ENCODE peak calls at places on chromosomes 2 and 18, in seven cellular contexts. A is NCI-H2081, V is psoas muscle, E is HEK293T, K is NCI-H1092, R is GM23248, P is RKO. H is an unnamed sample.

GRCh38 chr2:59458862-59459261 is 1094.6 kb downstream of the BCL11A start:
- DNase-seq in P (no peak), E (no peak), R (no peak), A (peak), K (peak), V (no peak), H (no peak)

GRCh38 chr2:152715854-152716428 is 1.3 kb downstream of the PRPF40A start:
- DNase-seq in R (peak), V (no peak), A (peak), E (peak), K (no peak), P (peak), H (no peak)

GRCh38 chr2:228048838-228049490 is 132.5 kb downstream of the SPHKAP start:
- DNase-seq in V (no peak), E (peak), A (peak), P (peak), R (peak), K (peak), H (peak)

GRCh38 chr18:76359909-76360308 is 135.1 kb downstream of the ZNF516 start:
- DNase-seq in V (no peak), R (no peak), A (no peak), K (no peak), P (no peak), E (no peak), H (no peak)

GRCh38 chr18:79603321-79604204 is 76.0 kb upstream of the CTDP1 start:
- DNase-seq in R (no peak), A (no peak), V (no peak), P (no peak), K (no peak), E (no peak), H (no peak)

GRCh38 chr18:4142876-4143275 is 312.2 kb downstream of the DLGAP1 start:
- DNase-seq in V (no peak), R (no peak), E (no peak), P (no peak), A (no peak), K (no peak), H (no peak)

GRCh38 chr2:42101641-42102605 is 54.1 kb downstream of the PKDCC start:
- DNase-seq in A (no peak), E (no peak), P (no peak), K (no peak), V (peak), R (peak), H (peak)

GRCh38 chr2:41948397-41948763 is 99.4 kb upstream of the PKDCC start:
- DNase-seq in A (no peak), E (no peak), P (no peak), K (no peak), R (no peak), V (no peak), H (no peak)

GRCh38 chr2:96495983-96496382 is 9.2 kb downstream of the NEURL3 start:
- DNase-seq in A (no peak), E (no peak), R (no peak), K (no peak), P (no peak), V (no peak), H (no peak)

GRCh38 chr2:207762146-207762545 is 7.6 kb downstream of the FZD5 start:
- DNase-seq in P (no peak), A (no peak), V (no peak), K (no peak), R (peak), E (no peak), H (peak)

GRCh38 chr18:75267643-75268184 is 57.1 kb downstream of the TSHZ1 start:
- DNase-seq in K (no peak), R (no peak), V (no peak), E (no peak), A (no peak), P (no peak), H (no peak)

GRCh38 chr2:195337597-195337996 is 319.4 kb upstream of the SLC39A10 start:
- DNase-seq in R (no peak), V (no peak), E (no peak), K (no peak), A (no peak), P (no peak), H (no peak)

GRCh38 chr2:84880395-84880644 is 564 bp downstream of the TRABD2A start:
- DNase-seq in R (no peak), A (no peak), K (no peak), V (no peak), E (no peak), P (peak), H (no peak)

GRCh38 chr2:64654993-64655666 is 1.4 kb upstream of the SERTAD2 start:
- DNase-seq in R (peak), V (no peak), E (no peak), P (peak), A (no peak), K (no peak), H (peak)

GRCh38 chr18:3458378-3458777 is 8.4 kb downstream of the TGIF1 start:
- DNase-seq in P (no peak), A (no peak), K (no peak), E (no peak), R (no peak), V (no peak), H (no peak)

GRCh38 chr2:237574894-237575868 is 8.8 kb downstream of the PRLH start:
- DNase-seq in A (no peak), V (no peak), P (no peak), R (no peak), K (no peak), E (no peak), H (no peak)

GRCh38 chr2:54446625-54447024 is 9.5 kb upstream of the SPTBN1 start:
- DNase-seq in A (no peak), P (no peak), E (no peak), K (no peak), R (no peak), V (no peak), H (no peak)

GRCh38 chr2:156695020-156695419 is 258.8 kb downstream of the GPD2 start:
- DNase-seq in K (no peak), A (no peak), R (no peak), V (no peak), P (no peak), E (no peak), H (no peak)

GRCh38 chr18:35289293-35290069 is 548 bp downstream of the ZSCAN30 start:
- DNase-seq in R (peak), P (peak), K (no peak), A (no peak), E (peak), V (no peak), H (peak)

GRCh38 chr2:33946198-33946597 is 347.1 kb upstream of the FAM98A start:
- DNase-seq in P (no peak), A (no peak), V (no peak), R (no peak), E (no peak), K (no peak), H (no peak)

GRCh38 chr2:199987586-199987985 is 32.2 kb downstream of the MAIP1 start:
- DNase-seq in E (no peak), K (no peak), P (no peak), V (no peak), R (no peak), A (no peak), H (no peak)

GRCh38 chr2:63056309-63057065 is 5.9 kb downstream of the OTX1 start:
- DNase-seq in K (no peak), R (peak), P (no peak), V (peak), A (no peak), E (no peak), H (no peak)

GRCh38 chr2:88321614-88322248 is 130.8 kb downstream of the FOXI3 start:
- DNase-seq in R (no peak), V (no peak), E (no peak), K (no peak), A (no peak), P (no peak), H (no peak)

GRCh38 chr2:33166287-33166881 is 219.6 kb downstream of the LTBP1 start:
- DNase-seq in P (no peak), V (no peak), A (no peak), E (no peak), K (no peak), R (peak), H (peak)

GRCh38 chr2:74696758-74697327 is 42.8 kb downstream of the SEMA4F start:
- DNase-seq in A (no peak), P (no peak), K (no peak), V (no peak), R (peak), E (no peak), H (peak)

GRCh38 chr18:7568426-7568825 is 1.3 kb downstream of the PTPRM start:
- DNase-seq in R (peak), V (peak), A (no peak), P (no peak), K (no peak), E (peak), H (peak)

GRCh38 chr2:239253705-239254104 is 147.1 kb downstream of the HDAC4 start:
- DNase-seq in K (no peak), R (no peak), V (no peak), P (no peak), A (no peak), E (no peak), H (no peak)

GRCh38 chr2:217788669-217789002 is 214.2 kb downstream of the TNS1 start:
- DNase-seq in E (no peak), A (no peak), R (no peak), K (no peak), V (no peak), P (no peak), H (no peak)

GRCh38 chr2:10405441-10405840 is 42.7 kb downstream of the ODC1 start:
- DNase-seq in K (no peak), P (peak), R (peak), E (no peak), V (peak), A (no peak), H (peak)

GRCh38 chr2:239824051-239824694 is 201.0 kb downstream of the NDUFA10 start:
- DNase-seq in A (no peak), E (no peak), K (peak), R (peak), V (no peak), P (peak), H (no peak)

GRCh38 chr2:144496067-144496466 is 23.9 kb downstream of the ZEB2 start:
- DNase-seq in A (no peak), P (no peak), V (no peak), E (no peak), K (no peak), R (peak), H (no peak)

GRCh38 chr2:157339965-157340655 is 14.5 kb upstream of the ERMN start:
- DNase-seq in V (no peak), A (no peak), K (no peak), E (no peak), R (peak), P (no peak), H (no peak)

GRCh38 chr2:224946911-224947310 is 95.4 kb downstream of the DOCK10 start:
- DNase-seq in V (no peak), R (peak), E (no peak), K (no peak), A (no peak), P (peak), H (peak)